ENCODE peak calls at places on chromosomes 11 and 22, in four cellular contexts. K is AG10803, A is OCI-LY7, W is left ventricle myocardium inferior. I is an unnamed sample.
A peak's percentile ranks its signal among the peaks of the same experiment; 100 is the strongest.

GRCh38 chr11:120336641-120337132 is 474 bp downstream of the ARHGEF12 start:
- DNase-seq in K (no peak), A (peak; percentile 53), W (peak; percentile 53), I (peak; percentile 49)

GRCh38 chr22:25167834-25168601 is 31.6 kb upstream of the CRYBB3 start:
- DNase-seq in K (no peak), A (no peak), W (no peak), I (no peak)

GRCh38 chr11:73530109-73530508 is 67.8 kb downstream of the FAM168A start:
- DNase-seq in K (no peak), W (no peak), A (peak; percentile 18), I (no peak)

GRCh38 chr11:12222099-12222751 is 111.8 kb downstream of the MICAL2 start:
- DNase-seq in K (peak; percentile 52), W (peak; percentile 70), A (no peak), I (no peak)

GRCh38 chr22:21753374-21754111 is 17.9 kb upstream of the YPEL1 start:
- DNase-seq in K (no peak), W (no peak), A (peak; percentile 69), I (no peak)

GRCh38 chr11:131616456-131616855 is 246.0 kb downstream of the NTM start:
- DNase-seq in W (no peak), K (no peak), A (no peak), I (no peak)

GRCh38 chr22:50051930-50052329 is 6.2 kb downstream of the TTLL8 start:
- DNase-seq in W (no peak), A (no peak), K (no peak), I (no peak)

GRCh38 chr11:106228996-106229395 is 151.5 kb downstream of the AASDHPPT start:
- DNase-seq in K (peak; percentile 6), A (no peak), W (no peak), I (no peak)

GRCh38 chr11:45082744-45083543 is 63.5 kb upstream of the PRDM11 start:
- DNase-seq in W (no peak), A (peak; percentile 56), K (no peak), I (no peak)

GRCh38 chr22:48692734-48693376 is 1134.8 kb downstream of the BRD1 start:
- DNase-seq in K (no peak), A (no peak), W (no peak), I (no peak)

GRCh38 chr22:26429458-26430238 is 588 bp downstream of the ASPHD2 start:
- DNase-seq in W (no peak), A (peak; percentile 32), K (no peak), I (no peak)

GRCh38 chr22:46039531-46039930 is 62.6 kb upstream of the WNT7B start:
- DNase-seq in K (no peak), A (no peak), W (no peak), I (no peak)

GRCh38 chr22:46050916-46051614 is 74.1 kb upstream of the WNT7B start:
- DNase-seq in K (no peak), W (peak; percentile 12), A (no peak), I (no peak)

GRCh38 chr11:75597636-75598035 is 35.6 kb downstream of the SERPINH1 start:
- DNase-seq in A (peak; percentile 39), W (no peak), K (no peak), I (peak; percentile 32)

GRCh38 chr11:78657968-78658839 is 83.5 kb upstream of the NARS2 start:
- DNase-seq in A (no peak), W (no peak), K (no peak), I (no peak)

GRCh38 chr22:44371741-44372525 is 59.2 kb upstream of the SHISAL1 start:
- DNase-seq in K (no peak), A (no peak), W (peak; percentile 5), I (no peak)

GRCh38 chr22:47154621-47155081 is 392.2 kb downstream of the TBC1D22A start:
- DNase-seq in A (no peak), K (peak; percentile 73), W (peak; percentile 65), I (no peak)

GRCh38 chr11:108912587-108912986 is 247.7 kb downstream of the DDX10 start:
- DNase-seq in K (peak; percentile 59), A (no peak), W (no peak), I (no peak)

GRCh38 chr11:1889527-1889930 is 2.2 kb downstream of the PRR33 start:
- DNase-seq in A (no peak), K (no peak), W (no peak), I (no peak)

GRCh38 chr11:46680164-46680760 is 20.2 kb downstream of the ARHGAP1 start:
- DNase-seq in K (no peak), W (peak; percentile 7), A (no peak), I (no peak)

GRCh38 chr11:119371778-119372182 is 9.7 kb downstream of the USP2 start:
- DNase-seq in A (peak; percentile 54), K (no peak), W (no peak), I (no peak)

GRCh38 chr11:67640021-67640757 is 626 bp upstream of the TBX10 start:
- DNase-seq in A (peak; percentile 82), K (peak; percentile 60), W (no peak), I (peak; percentile 73)

GRCh38 chr11:40118026-40118425 is 1341.4 kb downstream of the LRRC4C start:
- DNase-seq in A (no peak), W (no peak), K (no peak), I (no peak)

GRCh38 chr11:27012254-27012921 is 18.5 kb downstream of the FIBIN start:
- DNase-seq in W (no peak), K (peak; percentile 41), A (no peak), I (no peak)

GRCh38 chr11:131924001-131924400 is 553.6 kb downstream of the NTM start:
- DNase-seq in W (no peak), K (no peak), A (no peak), I (no peak)

GRCh38 chr11:122733301-122733686 is 77.8 kb downstream of the UBASH3B start:
- DNase-seq in K (peak; percentile 44), A (no peak), W (peak; percentile 35), I (no peak)

GRCh38 chr11:116885951-116886629 is 48.7 kb upstream of the APOA1 start:
- DNase-seq in K (peak; percentile 78), W (no peak), A (no peak), I (no peak)

GRCh38 chr22:47292546-47293320 is 530.3 kb downstream of the TBC1D22A start:
- DNase-seq in W (no peak), A (no peak), K (no peak), I (no peak)

GRCh38 chr11:75301602-75302345 is 49.7 kb downstream of the ARRB1 start:
- DNase-seq in K (no peak), W (peak; percentile 39), A (no peak), I (no peak)

GRCh38 chr22:45484742-45485141 is 17.9 kb upstream of the FBLN1 start:
- DNase-seq in W (no peak), K (no peak), A (no peak), I (no peak)

GRCh38 chr11:92738281-92738680 is 231.2 kb upstream of the MTNR1B start:
- DNase-seq in A (no peak), W (no peak), K (peak; percentile 36), I (no peak)

GRCh38 chr11:82734120-82734479 is 436 bp upstream of the FAM181B start:
- DNase-seq in W (no peak), A (no peak), K (no peak), I (no peak)

GRCh38 chr11:112237451-112237850 is 11.2 kb downstream of the PTS start:
- DNase-seq in A (no peak), K (no peak), W (no peak), I (no peak)
- TF ChIP-seq CTCF in A (no peak), K (no peak), W (no peak), I (no peak)

GRCh38 chr11:110432713-110433392 is 3.1 kb downstream of the FDX1 start:
- DNase-seq in W (no peak), K (peak; percentile 38), A (no peak), I (no peak)

GRCh38 chr11:110433393-110434333 is 3.9 kb downstream of the FDX1 start:
- DNase-seq in K (peak; percentile 44), W (no peak), A (peak; percentile 48), I (no peak)

GRCh38 chr11:110438017-110438416 is 8.3 kb downstream of the FDX1 start:
- DNase-seq in K (peak; percentile 38), A (no peak), W (no peak), I (no peak)

GRCh38 chr11:110435780-110436717 is 6.3 kb downstream of the FDX1 start:
- DNase-seq in W (no peak), A (peak; percentile 19), K (peak; percentile 34), I (no peak)

GRCh38 chr11:110434952-110435779 is 5.4 kb downstream of the FDX1 start:
- DNase-seq in K (no peak), A (peak; percentile 47), W (no peak), I (no peak)
- TF ChIP-seq CTCF in K (no peak), A (peak; percentile 79), W (no peak), I (peak; percentile 45)

GRCh38 chr22:37735054-37735453 is 38.2 kb downstream of the TRIOBP start:
- DNase-seq in A (no peak), K (no peak), W (peak; percentile 41), I (peak; percentile 54)

GRCh38 chr22:37732699-37733607 is 36.1 kb downstream of the TRIOBP start:
- DNase-seq in W (no peak), K (no peak), A (no peak), I (no peak)

GRCh38 chr22:37734402-37734700 is 37.5 kb downstream of the TRIOBP start:
- DNase-seq in W (no peak), A (no peak), K (no peak), I (no peak)

GRCh38 chr22:37733625-37734401 is 37.0 kb downstream of the TRIOBP start:
- DNase-seq in A (no peak), K (no peak), W (no peak), I (no peak)

DNA sequence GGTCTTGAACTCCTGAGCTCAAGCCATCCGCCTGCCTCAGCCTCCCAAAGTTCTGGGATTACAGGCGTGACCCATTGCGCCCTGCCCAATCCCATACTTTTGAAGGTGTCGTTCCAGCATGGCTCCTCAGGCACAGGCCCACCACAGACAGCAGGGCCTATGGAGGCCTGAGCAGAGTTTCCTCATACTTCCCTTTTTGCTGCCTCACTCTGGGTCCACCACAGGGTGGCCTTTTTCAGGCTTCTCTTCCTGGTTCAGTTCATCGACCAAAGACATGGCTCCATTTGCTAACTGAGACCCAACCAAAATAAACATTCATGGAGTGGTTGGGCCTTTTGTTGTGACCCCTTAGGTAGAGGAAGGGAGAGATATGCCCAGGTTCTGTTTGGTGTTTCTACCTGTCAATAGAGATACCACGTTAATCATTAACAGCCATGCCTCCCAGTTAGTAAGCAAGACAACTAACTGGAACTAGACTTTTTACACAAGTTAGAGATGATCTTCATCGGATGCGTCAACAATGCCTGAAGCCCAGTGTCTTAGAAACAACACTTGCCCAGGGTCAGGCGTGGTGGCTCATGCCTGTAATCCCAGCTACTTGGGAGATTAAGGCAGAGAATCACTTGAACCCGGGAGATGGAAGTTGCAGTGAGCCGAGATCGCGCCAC is 35.1 kb downstream of the TRIOBP start:
- DNase-seq in W (no peak), K (no peak), A (peak; percentile 31), I (no peak)
- TF ChIP-seq CTCF in W (peak; percentile 18), K (peak; percentile 9), A (peak; percentile 42), I (no peak)

GRCh38 chr11:8794677-8795103 is 112.1 kb downstream of the RPL27A start:
- DNase-seq in K (no peak), A (no peak), W (no peak), I (no peak)
- TF ChIP-seq CTCF in K (peak; percentile 19), A (no peak), W (peak; percentile 67), I (peak; percentile 50)

DNA sequence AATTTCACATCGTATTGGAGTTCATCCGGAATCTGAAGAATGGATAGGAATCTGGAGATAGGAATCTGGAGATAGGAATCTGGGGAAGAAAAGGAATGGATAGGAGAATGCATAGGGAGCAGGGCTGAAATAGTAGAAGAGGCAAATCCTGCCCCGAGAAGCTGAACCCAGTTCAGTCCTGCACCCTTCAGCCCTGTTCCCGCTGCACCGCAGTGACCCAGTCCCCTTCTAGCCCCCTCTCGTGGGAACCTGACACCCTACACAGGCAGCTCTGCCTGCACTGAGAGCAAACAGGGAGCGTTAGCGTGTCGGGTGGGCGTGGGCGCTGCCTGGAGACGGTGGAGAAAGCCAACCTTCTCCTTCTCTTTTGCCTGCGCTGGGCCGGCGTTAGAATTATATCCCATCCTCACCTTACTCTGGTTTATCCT is 1.1 kb upstream of the CCKBR start:
- DNase-seq in A (no peak), W (no peak), K (no peak), I (no peak)
- TF ChIP-seq CTCF in A (no peak), W (no peak), K (no peak), I (no peak)

I was measured in neural crest cell.